ENCODE peak calls at places on chromosomes 13 and 19, in ten cellular contexts. M, J, B, T, A, N, L, S, D and Q are unnamed samples.

GRCh38 chr13:44583126-44583525 is 7.0 kb upstream of the TSC22D1 start:
- DNase-seq in M (no peak), J (no peak), B (no peak), T (no peak), A (no peak), N (no peak), L (no peak), S (peak), D (no peak), Q (no peak)

GRCh38 chr13:97113231-97114001 is 108.7 kb upstream of the MBNL2 start:
- DNase-seq in M (no peak), J (no peak), B (peak), T (no peak), A (no peak), N (no peak), L (no peak), S (no peak), D (no peak), Q (no peak)

GRCh38 chr19:19602713-19603320 is 15.7 kb downstream of the PBX4 start:
- DNase-seq in M (no peak), J (no peak), B (no peak), T (no peak), A (no peak), N (no peak), L (no peak), S (no peak), D (no peak), Q (no peak)

GRCh38 chr19:17718988-17719711 is at the start of gene MAP1S:
- DNase-seq in M (peak), J (peak), B (peak), T (peak), A (peak), N (peak), L (peak), S (peak), D (peak), Q (no peak)

GRCh38 chr19:51138549-51138979 is 3.5 kb upstream of the SIGLEC7 start:
- DNase-seq in M (no peak), J (no peak), B (peak), T (no peak), A (no peak), N (peak), L (peak), S (no peak), D (no peak), Q (no peak)

GRCh38 chr19:35995655-35995993 is 636 bp downstream of the SDHAF1 start:
- DNase-seq in M (peak), J (peak), B (peak), T (no peak), A (peak), N (peak), L (peak), S (peak), D (peak), Q (no peak)

GRCh38 chr13:102316732-102317131 is 85.1 kb downstream of the FGF14 start:
- DNase-seq in M (no peak), J (no peak), B (no peak), T (no peak), A (no peak), N (no peak), L (no peak), S (no peak), D (no peak), Q (no peak)

GRCh38 chr13:24307211-24308067 is 1.9 kb upstream of the C1QTNF9 start:
- DNase-seq in M (no peak), J (no peak), B (no peak), T (no peak), A (peak), N (peak), L (no peak), S (no peak), D (no peak), Q (no peak)

GRCh38 chr19:18208098-18208951 is 4.5 kb upstream of the RAB3A start:
- DNase-seq in M (peak), J (peak), B (peak), T (peak), A (peak), N (peak), L (peak), S (peak), D (no peak), Q (no peak)

GRCh38 chr19:13606156-13606555 is 99.9 kb upstream of the CACNA1A start:
- DNase-seq in M (no peak), J (no peak), B (no peak), T (no peak), A (no peak), N (no peak), L (no peak), S (no peak), D (no peak), Q (no peak)

GRCh38 chr13:109146912-109147624 is 517.7 kb downstream of the MYO16 start:
- DNase-seq in M (no peak), J (peak), B (peak), T (peak), A (no peak), N (peak), L (no peak), S (peak), D (peak), Q (no peak)

GRCh38 chr19:17329768-17330545 is 4.7 kb downstream of the ANO8 start:
- DNase-seq in M (no peak), J (no peak), B (no peak), T (no peak), A (no peak), N (no peak), L (no peak), S (no peak), D (no peak), Q (no peak)

GRCh38 chr13:106520205-106521004 is 15.1 kb downstream of the EFNB2 start:
- DNase-seq in M (no peak), J (peak), B (no peak), T (no peak), A (no peak), N (peak), L (no peak), S (peak), D (peak), Q (no peak)

GRCh38 chr19:33418461-33418860 is 45.0 kb downstream of the CEBPG start:
- DNase-seq in M (no peak), J (no peak), B (no peak), T (no peak), A (no peak), N (no peak), L (no peak), S (no peak), D (no peak), Q (no peak)

GRCh38 chr19:38264486-38265212 is at the start of gene SPINT2:
- DNase-seq in M (no peak), J (no peak), B (peak), T (no peak), A (no peak), N (no peak), L (no peak), S (no peak), D (no peak), Q (no peak)

GRCh38 chr19:51688665-51689571 is 4.2 kb upstream of the SPACA6 start:
- DNase-seq in M (no peak), J (peak), B (peak), T (peak), A (peak), N (peak), L (peak), S (peak), D (peak), Q (peak)

GRCh38 chr19:17070421-17070820 is 4.8 kb downstream of the HAUS8 start:
- DNase-seq in M (no peak), J (no peak), B (no peak), T (no peak), A (no peak), N (no peak), L (no peak), S (no peak), D (no peak), Q (no peak)

GRCh38 chr19:15251749-15252397 is 19.6 kb upstream of the EPHX3 start:
- DNase-seq in M (no peak), J (peak), B (peak), T (peak), A (peak), N (peak), L (peak), S (peak), D (peak), Q (peak)

GRCh38 chr13:100608906-100609305 is 20.3 kb upstream of the GGACT start:
- DNase-seq in M (peak), J (no peak), B (no peak), T (peak), A (no peak), N (no peak), L (no peak), S (no peak), D (no peak), Q (no peak)

GRCh38 chr13:51632643-51633357 is 48.5 kb downstream of the WDFY2 start:
- DNase-seq in M (no peak), J (no peak), B (no peak), T (no peak), A (no peak), N (no peak), L (no peak), S (no peak), D (no peak), Q (no peak)

GRCh38 chr19:50379602-50380001 is 3.3 kb downstream of the NR1H2 start:
- DNase-seq in M (no peak), J (no peak), B (no peak), T (no peak), A (no peak), N (no peak), L (no peak), S (no peak), D (no peak), Q (no peak)

GRCh38 chr19:5803752-5804515 is 933 bp upstream of the NRTN start:
- DNase-seq in M (peak), J (peak), B (peak), T (peak), A (peak), N (peak), L (peak), S (peak), D (peak), Q (no peak)

GRCh38 chr19:15330801-15331418 is 1.4 kb downstream of the BRD4 start:
- DNase-seq in M (peak), J (peak), B (peak), T (peak), A (no peak), N (peak), L (no peak), S (peak), D (peak), Q (peak)

GRCh38 chr19:18023596-18024212 is 15.7 kb downstream of the ARRDC2 start:
- DNase-seq in M (peak), J (peak), B (peak), T (peak), A (peak), N (peak), L (peak), S (no peak), D (peak), Q (no peak)

GRCh38 chr19:18291590-18292459 is 10.4 kb upstream of the JUND start:
- DNase-seq in M (peak), J (peak), B (peak), T (peak), A (peak), N (peak), L (peak), S (peak), D (peak), Q (no peak)

GRCh38 chr19:34173145-34173956 is 1.0 kb downstream of the LSM14A start:
- DNase-seq in M (peak), J (peak), B (peak), T (no peak), A (peak), N (no peak), L (no peak), S (peak), D (no peak), Q (peak)

GRCh38 chr19:57934820-57935665 is at the start of gene ZNF418:
- DNase-seq in M (peak), J (peak), B (peak), T (peak), A (peak), N (peak), L (peak), S (peak), D (peak), Q (peak)

GRCh38 chr13:53136554-53136953 is 107.9 kb downstream of the OLFM4 start:
- DNase-seq in M (no peak), J (no peak), B (no peak), T (no peak), A (no peak), N (no peak), L (no peak), S (no peak), D (no peak), Q (no peak)

GRCh38 chr13:92512852-92513251 is 713.8 kb upstream of the GPC6 start:
- DNase-seq in M (no peak), J (no peak), B (no peak), T (no peak), A (no peak), N (no peak), L (no peak), S (no peak), D (no peak), Q (no peak)

GRCh38 chr13:75855847-75856246 is 219.7 kb downstream of the LMO7 start:
- DNase-seq in M (no peak), J (no peak), B (no peak), T (no peak), A (no peak), N (no peak), L (no peak), S (no peak), D (no peak), Q (no peak)

GRCh38 chr13:34721631-34722144 is 220.4 kb upstream of the NBEA start:
- DNase-seq in M (no peak), J (no peak), B (no peak), T (no peak), A (no peak), N (no peak), L (no peak), S (no peak), D (no peak), Q (no peak)

GRCh38 chr13:34722931-34723330 is 219.1 kb upstream of the NBEA start:
- DNase-seq in M (no peak), J (no peak), B (no peak), T (no peak), A (no peak), N (no peak), L (no peak), S (no peak), D (no peak), Q (no peak)

GRCh38 chr13:34719060-34719875 is 222.8 kb upstream of the NBEA start:
- DNase-seq in M (no peak), J (no peak), B (no peak), T (no peak), A (no peak), N (no peak), L (no peak), S (no peak), D (no peak), Q (no peak)

GRCh38 chr13:34720618-34721017 is 221.5 kb upstream of the NBEA start:
- DNase-seq in M (no peak), J (no peak), B (no peak), T (no peak), A (no peak), N (no peak), L (no peak), S (no peak), D (no peak), Q (no peak)
- TF ChIP-seq CTCF in M (no peak), J (no peak), B (no peak), T (no peak), A (no peak), N (no peak), L (no peak), S (no peak), D (no peak), Q (no peak)

DNA sequence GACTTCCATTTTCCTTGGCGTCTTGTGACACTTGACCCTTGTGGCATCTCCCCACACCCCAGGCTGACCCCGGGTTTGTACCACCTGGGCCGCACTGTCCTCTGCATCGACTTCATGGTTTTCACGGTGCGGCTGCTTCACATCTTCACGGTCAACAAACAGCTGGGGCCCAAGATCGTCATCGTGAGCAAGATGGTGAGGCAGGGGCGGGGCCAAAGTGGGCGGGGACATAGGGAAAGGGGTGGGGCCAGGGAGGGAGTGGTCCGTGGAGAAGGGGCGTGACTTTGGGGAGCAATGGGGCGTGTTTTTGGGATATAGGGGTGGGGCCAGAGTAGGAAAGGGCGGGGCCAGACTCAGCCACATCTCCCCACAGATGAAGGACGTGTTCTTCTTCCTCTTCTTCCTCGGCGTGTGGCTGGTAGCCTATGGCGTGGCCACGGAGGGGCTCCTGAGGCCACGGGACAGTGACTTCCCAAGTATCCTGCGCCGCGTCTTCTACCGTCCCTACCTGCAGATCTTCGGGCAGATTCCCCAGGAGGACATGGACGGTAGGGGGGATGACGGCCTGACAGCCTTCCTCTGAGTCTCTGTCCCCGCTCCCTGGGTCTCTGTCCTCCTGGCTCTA is 42.8 kb downstream of the TRPM4 start:
- DNase-seq in M (peak), J (peak), B (no peak), T (no peak), A (peak), N (peak), L (no peak), S (no peak), D (no peak), Q (no peak)
- H3K4me3 ChIP-seq in M (no peak), J (no peak), B (no peak), T (no peak), A (no peak), N (no peak), L (no peak), S (no peak), D (no peak), Q (no peak)

GRCh38 chr19:53810187-53810546 is 13.9 kb downstream of the NLRP12 start:
- DNase-seq in M (no peak), J (no peak), B (no peak), T (no peak), A (no peak), N (no peak), L (no peak), S (no peak), D (no peak), Q (no peak)

GRCh38 chr19:53812335-53812734 is 11.8 kb downstream of the NLRP12 start:
- DNase-seq in M (no peak), J (no peak), B (no peak), T (no peak), A (no peak), N (no peak), L (no peak), S (no peak), D (no peak), Q (no peak)

GRCh38 chr19:53809518-53810186 is 14.5 kb downstream of the NLRP12 start:
- DNase-seq in M (no peak), J (no peak), B (peak), T (no peak), A (no peak), N (no peak), L (no peak), S (no peak), D (no peak), Q (no peak)

GRCh38 chr19:53810891-53811290 is 13.2 kb downstream of the NLRP12 start:
- DNase-seq in M (no peak), J (no peak), B (no peak), T (no peak), A (no peak), N (no peak), L (no peak), S (no peak), D (no peak), Q (no peak)

DNA sequence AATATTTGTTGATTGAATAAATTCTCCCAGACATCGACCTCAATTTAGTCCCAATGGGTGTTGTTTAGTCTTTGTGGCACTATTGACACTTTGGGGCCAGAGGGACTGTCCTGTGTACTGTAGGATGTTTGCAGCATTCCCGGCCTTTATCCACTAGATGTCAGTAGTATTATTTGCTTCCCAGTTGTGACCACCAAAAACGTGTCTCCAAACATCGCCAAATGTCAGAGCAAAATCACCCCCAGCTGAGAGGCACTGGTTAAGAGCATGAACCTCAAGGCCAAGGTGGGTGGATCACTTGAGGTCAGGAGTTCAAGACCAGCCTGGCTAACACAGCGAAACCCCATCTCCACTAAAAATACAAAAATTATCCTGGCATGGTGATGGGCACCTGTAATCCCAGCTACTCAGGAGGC is 15.4 kb downstream of the NLRP12 start:
- DNase-seq in M (no peak), J (peak), B (no peak), T (peak), A (no peak), N (peak), L (no peak), S (peak), D (peak), Q (no peak)
- TF ChIP-seq CTCF in M (no peak), J (peak), B (peak), T (peak), A (no peak), N (peak), L (peak), S (peak), D (peak), Q (peak)

GRCh38 chr19:45882652-45883585 is 3.0 kb downstream of the IRF2BP1 start:
- DNase-seq in M (peak), J (peak), B (peak), T (peak), A (peak), N (peak), L (peak), S (peak), D (peak), Q (no peak)
- H3K4me3 ChIP-seq in M (peak), J (no peak), B (no peak), T (no peak), A (no peak), N (peak), L (no peak), S (no peak), D (peak), Q (peak)